ENCODE peak calls at places on chromosomes 3 and 15, in five cellular contexts. One of them, this sample, is unnamed.

GRCh38 chr3:62131620-62132019 is 241.7 kb downstream of the FEZF2 start:
- DNase-seq in choroid plexus epithelial cell: peak; percentile 39
- DNase-seq in HCT116: peak; percentile 2
- DNase-seq in cardiac fibroblast: peak; percentile 39
- DNase-seq in heart left ventricle: no peak
- DNase-seq in this sample: no peak

GRCh38 chr15:95347846-95348245 is 982.7 kb upstream of the NR2F2 start:
- DNase-seq in choroid plexus epithelial cell: no peak
- DNase-seq in HCT116: no peak
- DNase-seq in cardiac fibroblast: no peak
- DNase-seq in heart left ventricle: no peak
- DNase-seq in this sample: no peak

GRCh38 chr3:88336894-88337293 is 187.1 kb downstream of the C3orf38 start:
- DNase-seq in choroid plexus epithelial cell: no peak
- DNase-seq in HCT116: no peak
- DNase-seq in cardiac fibroblast: no peak
- DNase-seq in heart left ventricle: no peak
- DNase-seq in this sample: no peak

GRCh38 chr3:58560771-58561311 is 16.4 kb downstream of the FAM107A start:
- DNase-seq in choroid plexus epithelial cell: peak; percentile 98
- DNase-seq in HCT116: no peak
- DNase-seq in cardiac fibroblast: peak; percentile 96
- DNase-seq in heart left ventricle: no peak
- DNase-seq in this sample: peak; percentile 92

GRCh38 chr3:156480949-156481348 is 74.0 kb downstream of the SSR3 start:
- DNase-seq in choroid plexus epithelial cell: no peak
- DNase-seq in HCT116: no peak
- DNase-seq in cardiac fibroblast: no peak
- DNase-seq in heart left ventricle: no peak
- DNase-seq in this sample: no peak

GRCh38 chr3:126127452-126127851 is 43.5 kb upstream of the SLC41A3 start:
- DNase-seq in choroid plexus epithelial cell: no peak
- DNase-seq in HCT116: no peak
- DNase-seq in cardiac fibroblast: no peak
- DNase-seq in heart left ventricle: no peak
- DNase-seq in this sample: no peak

GRCh38 chr3:96449803-96450202 is 364.6 kb upstream of the EPHA6 start:
- DNase-seq in choroid plexus epithelial cell: no peak
- DNase-seq in HCT116: no peak
- DNase-seq in cardiac fibroblast: no peak
- DNase-seq in heart left ventricle: no peak
- DNase-seq in this sample: no peak

GRCh38 chr15:40594429-40594836 is 384 bp downstream of the KNL1 start:
- DNase-seq in choroid plexus epithelial cell: peak; percentile 32
- DNase-seq in HCT116: peak; percentile 26
- DNase-seq in cardiac fibroblast: peak; percentile 46
- DNase-seq in heart left ventricle: peak; percentile 53
- DNase-seq in this sample: no peak

GRCh38 chr3:147493065-147493464 is 83.9 kb downstream of the ZIC1 start:
- DNase-seq in choroid plexus epithelial cell: no peak
- DNase-seq in HCT116: no peak
- DNase-seq in cardiac fibroblast: no peak
- DNase-seq in heart left ventricle: no peak
- DNase-seq in this sample: no peak

GRCh38 chr3:148582126-148582525 is 115.6 kb upstream of the AGTR1 start:
- DNase-seq in choroid plexus epithelial cell: peak; percentile 46
- DNase-seq in HCT116: no peak
- DNase-seq in cardiac fibroblast: peak; percentile 25
- DNase-seq in heart left ventricle: no peak
- DNase-seq in this sample: no peak

GRCh38 chr15:25775317-25775912 is 87.7 kb downstream of the ATP10A start:
- DNase-seq in choroid plexus epithelial cell: peak; percentile 16
- DNase-seq in HCT116: no peak
- DNase-seq in cardiac fibroblast: peak; percentile 58
- DNase-seq in heart left ventricle: peak; percentile 85
- DNase-seq in this sample: no peak

GRCh38 chr3:126438186-126438585 is 37.5 kb downstream of the ZXDC start:
- DNase-seq in choroid plexus epithelial cell: no peak
- DNase-seq in HCT116: no peak
- DNase-seq in cardiac fibroblast: no peak
- DNase-seq in heart left ventricle: no peak
- DNase-seq in this sample: no peak

GRCh38 chr3:62632510-62633294 is 242.5 kb downstream of the CADPS start:
- DNase-seq in choroid plexus epithelial cell: no peak
- DNase-seq in HCT116: no peak
- DNase-seq in cardiac fibroblast: no peak
- DNase-seq in heart left ventricle: no peak
- DNase-seq in this sample: peak; percentile 27

GRCh38 chr3:133448478-133449122 is 48.7 kb downstream of the BFSP2 start:
- DNase-seq in choroid plexus epithelial cell: peak; percentile 38
- DNase-seq in HCT116: no peak
- DNase-seq in cardiac fibroblast: no peak
- DNase-seq in heart left ventricle: no peak
- DNase-seq in this sample: no peak

GRCh38 chr3:107679911-107680310 is 157.1 kb downstream of the BBX start:
- DNase-seq in choroid plexus epithelial cell: no peak
- DNase-seq in HCT116: no peak
- DNase-seq in cardiac fibroblast: no peak
- DNase-seq in heart left ventricle: no peak
- DNase-seq in this sample: no peak

GRCh38 chr3:65181397-65181871 is 493.6 kb upstream of the ADAMTS9 start:
- DNase-seq in choroid plexus epithelial cell: no peak
- DNase-seq in HCT116: no peak
- DNase-seq in cardiac fibroblast: peak; percentile 57
- DNase-seq in heart left ventricle: peak; percentile 45
- DNase-seq in this sample: no peak

GRCh38 chr3:157310329-157311065 is 126.2 kb upstream of the PTX3 start:
- DNase-seq in choroid plexus epithelial cell: no peak
- DNase-seq in HCT116: no peak
- DNase-seq in cardiac fibroblast: no peak
- DNase-seq in heart left ventricle: no peak
- DNase-seq in this sample: no peak

GRCh38 chr15:74573987-74574386 is 33.0 kb downstream of the ARID3B start:
- DNase-seq in choroid plexus epithelial cell: peak; percentile 29
- DNase-seq in HCT116: no peak
- DNase-seq in cardiac fibroblast: no peak
- DNase-seq in heart left ventricle: no peak
- DNase-seq in this sample: no peak

GRCh38 chr3:60645801-60646200 is 605.5 kb downstream of the FHIT start:
- DNase-seq in choroid plexus epithelial cell: no peak
- DNase-seq in HCT116: no peak
- DNase-seq in cardiac fibroblast: no peak
- DNase-seq in heart left ventricle: no peak
- DNase-seq in this sample: no peak

GRCh38 chr3:10331320-10331719 is 10.4 kb upstream of the SEC13 start:
- DNase-seq in choroid plexus epithelial cell: no peak
- DNase-seq in HCT116: no peak
- DNase-seq in cardiac fibroblast: no peak
- DNase-seq in heart left ventricle: peak; percentile 17
- DNase-seq in this sample: no peak

GRCh38 chr3:66353530-66353929 is 132.7 kb downstream of the SLC25A26 start:
- DNase-seq in choroid plexus epithelial cell: peak; percentile 93
- DNase-seq in HCT116: no peak
- DNase-seq in cardiac fibroblast: peak; percentile 41
- DNase-seq in heart left ventricle: no peak
- DNase-seq in this sample: no peak

GRCh38 chr15:74133071-74133702 is 2.8 kb downstream of the ISLR2 start:
- DNase-seq in choroid plexus epithelial cell: no peak
- DNase-seq in HCT116: no peak
- DNase-seq in cardiac fibroblast: no peak
- DNase-seq in heart left ventricle: no peak
- DNase-seq in this sample: no peak

GRCh38 chr15:71716990-71717389 is 93.4 kb upstream of the NR2E3 start:
- DNase-seq in choroid plexus epithelial cell: peak; percentile 67
- DNase-seq in HCT116: no peak
- DNase-seq in cardiac fibroblast: peak; percentile 52
- DNase-seq in heart left ventricle: no peak
- DNase-seq in this sample: no peak

GRCh38 chr15:98548172-98548971 is 100.0 kb upstream of the IGF1R start:
- DNase-seq in choroid plexus epithelial cell: peak; percentile 60
- DNase-seq in HCT116: no peak
- DNase-seq in cardiac fibroblast: peak; percentile 75
- DNase-seq in heart left ventricle: peak; percentile 81
- DNase-seq in this sample: peak; percentile 27

GRCh38 chr3:149534671-149535394 is 60.3 kb downstream of the TM4SF4 start:
- DNase-seq in choroid plexus epithelial cell: peak; percentile 70
- DNase-seq in HCT116: no peak
- DNase-seq in cardiac fibroblast: peak; percentile 53
- DNase-seq in heart left ventricle: peak; percentile 38
- DNase-seq in this sample: no peak

GRCh38 chr3:14660942-14661341 is 9.4 kb downstream of the CCDC174 start:
- DNase-seq in choroid plexus epithelial cell: no peak
- DNase-seq in HCT116: no peak
- DNase-seq in cardiac fibroblast: no peak
- DNase-seq in heart left ventricle: no peak
- DNase-seq in this sample: no peak

GRCh38 chr3:134366928-134367352 is 7.3 kb downstream of the AMOTL2 start:
- DNase-seq in choroid plexus epithelial cell: peak; percentile 17
- DNase-seq in HCT116: no peak
- DNase-seq in cardiac fibroblast: peak; percentile 39
- DNase-seq in heart left ventricle: peak; percentile 74
- DNase-seq in this sample: no peak

DNA sequence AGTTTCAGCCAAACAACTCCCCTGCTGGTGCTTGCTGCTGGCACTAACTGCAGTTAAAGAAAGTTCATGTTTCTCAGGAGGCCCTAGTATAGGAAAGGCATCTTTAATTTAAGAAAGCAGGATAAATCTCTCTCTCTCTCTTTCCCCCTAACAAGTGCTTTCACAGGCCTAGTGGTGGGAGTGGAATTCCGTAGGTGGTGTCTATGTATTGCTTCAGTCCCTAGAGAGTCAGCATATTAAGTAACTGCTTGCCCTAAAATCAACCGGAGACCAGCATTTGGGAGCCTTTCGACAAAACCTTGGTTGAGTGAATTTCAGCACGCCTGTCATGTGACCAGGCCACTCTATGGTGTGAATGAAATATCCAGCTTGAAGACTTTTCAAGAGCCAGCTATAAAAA is 169.2 kb upstream of the TGFBR2 start:
- DNase-seq in choroid plexus epithelial cell: peak; percentile 89
- DNase-seq in HCT116: no peak
- DNase-seq in cardiac fibroblast: peak; percentile 87
- DNase-seq in heart left ventricle: peak; percentile 70
- DNase-seq in this sample: no peak
- TF ChIP-seq CTCF in choroid plexus epithelial cell: peak; percentile 44
- TF ChIP-seq CTCF in HCT116: no peak
- TF ChIP-seq CTCF in cardiac fibroblast: no peak
- TF ChIP-seq CTCF in heart left ventricle: peak; percentile 24
- TF ChIP-seq CTCF in this sample: no peak

GRCh38 chr15:76282451-76282850 is 28.8 kb downstream of the ETFA start:
- DNase-seq in choroid plexus epithelial cell: no peak
- DNase-seq in HCT116: no peak
- DNase-seq in cardiac fibroblast: no peak
- DNase-seq in heart left ventricle: no peak
- DNase-seq in this sample: no peak

GRCh38 chr15:76286231-76286879 is 24.9 kb downstream of the ETFA start:
- DNase-seq in choroid plexus epithelial cell: peak; percentile 43
- DNase-seq in HCT116: no peak
- DNase-seq in cardiac fibroblast: peak; percentile 5
- DNase-seq in heart left ventricle: no peak
- DNase-seq in this sample: no peak

GRCh38 chr15:76289582-76289981 is 21.7 kb downstream of the ETFA start:
- DNase-seq in choroid plexus epithelial cell: peak; percentile 37
- DNase-seq in HCT116: no peak
- DNase-seq in cardiac fibroblast: peak; percentile 6
- DNase-seq in heart left ventricle: no peak
- DNase-seq in this sample: no peak

GRCh38 chr15:76285241-76285825 is 25.9 kb downstream of the ETFA start:
- DNase-seq in choroid plexus epithelial cell: peak; percentile 36
- DNase-seq in HCT116: no peak
- DNase-seq in cardiac fibroblast: peak; percentile 14
- DNase-seq in heart left ventricle: no peak
- DNase-seq in this sample: no peak
- TF ChIP-seq CTCF in choroid plexus epithelial cell: peak; percentile 71
- TF ChIP-seq CTCF in HCT116: peak; percentile 64
- TF ChIP-seq CTCF in cardiac fibroblast: peak; percentile 56
- TF ChIP-seq CTCF in heart left ventricle: peak; percentile 39
- TF ChIP-seq CTCF in this sample: peak; percentile 49

GRCh38 chr15:64149424-64150235 is 1.9 kb upstream of the SNX22 start:
- DNase-seq in choroid plexus epithelial cell: no peak
- DNase-seq in HCT116: no peak
- DNase-seq in cardiac fibroblast: no peak
- DNase-seq in heart left ventricle: no peak
- DNase-seq in this sample: no peak
- TF ChIP-seq CTCF in choroid plexus epithelial cell: peak; percentile 35
- TF ChIP-seq CTCF in HCT116: peak; percentile 37
- TF ChIP-seq CTCF in cardiac fibroblast: peak; percentile 25
- TF ChIP-seq CTCF in heart left ventricle: no peak
- TF ChIP-seq CTCF in this sample: peak; percentile 32

GRCh38 chr15:57079907-57080750 is 161.7 kb downstream of the TCF12 start:
- DNase-seq in choroid plexus epithelial cell: peak; percentile 24
- DNase-seq in HCT116: no peak
- DNase-seq in cardiac fibroblast: no peak
- DNase-seq in heart left ventricle: no peak
- DNase-seq in this sample: no peak
- TF ChIP-seq CTCF in choroid plexus epithelial cell: peak; percentile 12
- TF ChIP-seq CTCF in HCT116: no peak
- TF ChIP-seq CTCF in cardiac fibroblast: peak; percentile 6
- TF ChIP-seq CTCF in heart left ventricle: no peak
- TF ChIP-seq CTCF in this sample: no peak

GRCh38 chr3:141452773-141453172 is 34.1 kb upstream of the RASA2 start:
- DNase-seq in choroid plexus epithelial cell: no peak
- DNase-seq in HCT116: no peak
- DNase-seq in cardiac fibroblast: no peak
- DNase-seq in heart left ventricle: no peak
- DNase-seq in this sample: no peak

GRCh38 chr3:141449424-141449823 is 37.4 kb upstream of the RASA2 start:
- DNase-seq in choroid plexus epithelial cell: no peak
- DNase-seq in HCT116: no peak
- DNase-seq in cardiac fibroblast: no peak
- DNase-seq in heart left ventricle: no peak
- DNase-seq in this sample: no peak

GRCh38 chr3:141450727-141451378 is 36.0 kb upstream of the RASA2 start:
- DNase-seq in choroid plexus epithelial cell: no peak
- DNase-seq in HCT116: no peak
- DNase-seq in cardiac fibroblast: no peak
- DNase-seq in heart left ventricle: no peak
- DNase-seq in this sample: no peak

GRCh38 chr3:141454055-141454454 is 32.8 kb upstream of the RASA2 start:
- DNase-seq in choroid plexus epithelial cell: no peak
- DNase-seq in HCT116: no peak
- DNase-seq in cardiac fibroblast: no peak
- DNase-seq in heart left ventricle: no peak
- DNase-seq in this sample: no peak

DNA sequence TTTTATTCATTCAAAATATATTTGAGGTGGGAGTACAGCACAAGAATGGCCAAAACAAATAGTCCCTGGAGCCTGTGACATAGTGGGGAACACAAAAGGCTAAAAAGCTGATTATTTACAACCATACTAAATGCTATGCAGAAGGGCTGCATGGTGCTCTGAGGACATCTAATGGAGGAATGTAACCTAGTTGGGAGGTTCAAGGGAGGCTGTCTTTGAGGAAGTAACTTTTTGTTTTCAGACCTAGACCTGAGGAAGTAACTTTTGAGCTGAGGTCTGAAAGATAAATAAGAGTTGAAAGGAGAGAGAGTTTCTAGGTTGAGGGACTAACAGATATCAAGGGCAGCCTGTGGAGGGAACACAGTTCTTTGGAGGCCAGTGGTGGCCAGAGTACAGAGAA is 34.8 kb upstream of the RASA2 start:
- DNase-seq in choroid plexus epithelial cell: peak; percentile 88
- DNase-seq in HCT116: no peak
- DNase-seq in cardiac fibroblast: peak; percentile 88
- DNase-seq in heart left ventricle: no peak
- DNase-seq in this sample: no peak
- TF ChIP-seq CTCF in choroid plexus epithelial cell: peak; percentile 83
- TF ChIP-seq CTCF in HCT116: peak; percentile 54
- TF ChIP-seq CTCF in cardiac fibroblast: peak; percentile 59
- TF ChIP-seq CTCF in heart left ventricle: peak; percentile 89
- TF ChIP-seq CTCF in this sample: peak; percentile 58